ENCODE peak calls at places on chromosomes 7 and 10, in nine cellular contexts. C, J, G, D, W, U, P, L and X are unnamed samples.

GRCh38 chr7:74483402-74484336 is 30.0 kb downstream of the GTF2IRD1 start:
- DNase-seq in C (no peak), J (no peak), G (no peak), D (no peak), W (no peak), U (peak), P (peak), L (no peak), X (no peak)

GRCh38 chr7:135147341-135147898 is 452 bp upstream of the TMEM140 start:
- DNase-seq in C (no peak), J (no peak), G (peak), D (no peak), W (no peak), U (no peak), P (peak), L (no peak), X (no peak)

GRCh38 chr10:926075-926698 is 5.3 kb downstream of the LARP4B start:
- DNase-seq in C (no peak), J (no peak), G (no peak), D (no peak), W (no peak), U (no peak), P (no peak), L (no peak), X (no peak)

GRCh38 chr10:104300736-104301292 is 31.8 kb downstream of the GSTO2 start:
- DNase-seq in C (no peak), J (peak), G (peak), D (no peak), W (no peak), U (peak), P (peak), L (no peak), X (no peak)

GRCh38 chr7:102412548-102412947 is 16.4 kb downstream of the PRKRIP1 start:
- DNase-seq in C (peak), J (no peak), G (peak), D (no peak), W (no peak), U (no peak), P (peak), L (no peak), X (peak)

GRCh38 chr7:130963349-130963748 is 229.3 kb upstream of the KLF14 start:
- DNase-seq in C (no peak), J (no peak), G (no peak), D (no peak), W (no peak), U (no peak), P (no peak), L (no peak), X (no peak)

GRCh38 chr7:83613232-83613631 is 35.7 kb downstream of the SEMA3E start:
- DNase-seq in C (no peak), J (no peak), G (no peak), D (no peak), W (no peak), U (no peak), P (peak), L (no peak), X (no peak)

GRCh38 chr7:41385996-41386395 is 316.9 kb downstream of the INHBA start:
- DNase-seq in C (no peak), J (no peak), G (no peak), D (no peak), W (no peak), U (peak), P (no peak), L (no peak), X (no peak)

GRCh38 chr7:107924841-107925490 is 34.0 kb downstream of the DLD start:
- DNase-seq in C (no peak), J (no peak), G (no peak), D (no peak), W (no peak), U (no peak), P (no peak), L (no peak), X (no peak)

GRCh38 chr7:41621953-41622831 is 80.7 kb downstream of the INHBA start:
- DNase-seq in C (no peak), J (no peak), G (no peak), D (no peak), W (no peak), U (peak), P (no peak), L (no peak), X (no peak)

GRCh38 chr10:122143238-122143841 is 127.8 kb upstream of the BTBD16 start:
- DNase-seq in C (no peak), J (no peak), G (no peak), D (no peak), W (no peak), U (peak), P (no peak), L (no peak), X (no peak)

GRCh38 chr10:63798599-63799498 is 277.6 kb downstream of the REEP3 start:
- DNase-seq in C (no peak), J (peak), G (peak), D (peak), W (no peak), U (peak), P (peak), L (no peak), X (no peak)